ENCODE peak calls at places on chromosomes 1 and 21, in four cellular contexts. S is tibial artery, B is left lung, U is fibroblast of lung. Y is an unnamed sample.

GRCh38 chr1:93450331-93450730 is 2.4 kb downstream of the FNBP1L start:
- DNase-seq in S (no peak), B (no peak), U (no peak), Y (no peak)

GRCh38 chr1:202579806-202580205 is 130.4 kb downstream of the SYT2 start:
- DNase-seq in S (no peak), B (no peak), U (peak; percentile 96), Y (no peak)

GRCh38 chr1:204456826-204457361 is 37.7 kb downstream of the PIK3C2B start:
- DNase-seq in S (no peak), B (no peak), U (no peak), Y (no peak)

GRCh38 chr21:25507522-25507921 is 99.8 kb downstream of the MRPL39 start:
- DNase-seq in S (no peak), B (no peak), U (no peak), Y (no peak)

GRCh38 chr1:94418664-94419655 is 771 bp downstream of the ABCD3 start:
- DNase-seq in S (peak; percentile 71), B (peak; percentile 65), U (peak; percentile 48), Y (no peak)

GRCh38 chr1:93257889-93258288 is 77.4 kb downstream of the CCDC18 start:
- DNase-seq in S (no peak), B (no peak), U (no peak), Y (no peak)

GRCh38 chr1:174999216-174999925 is 376 bp upstream of the CACYBP start:
- DNase-seq in S (peak; percentile 99), B (peak; percentile 99), U (peak; percentile 99), Y (peak; percentile 98)

GRCh38 chr1:116942344-116942743 is 32.6 kb downstream of the PTGFRN start:
- DNase-seq in S (no peak), B (no peak), U (no peak), Y (no peak)

GRCh38 chr1:65539272-65540131 is 119.0 kb downstream of the LEPR start:
- DNase-seq in S (no peak), B (no peak), U (no peak), Y (no peak)

GRCh38 chr1:53505401-53505800 is 46.2 kb downstream of the DMRTB1 start:
- DNase-seq in S (no peak), B (no peak), U (no peak), Y (no peak)

GRCh38 chr1:174815036-174815435 is 184.7 kb upstream of the CACYBP start:
- DNase-seq in S (no peak), B (no peak), U (peak; percentile 79), Y (no peak)

GRCh38 chr1:218401896-218402770 is 57.0 kb downstream of the TGFB2 start:
- DNase-seq in S (no peak), B (no peak), U (no peak), Y (no peak)

GRCh38 chr1:6002714-6003501 is 10.7 kb upstream of the NPHP4 start:
- DNase-seq in S (peak; percentile 44), B (peak; percentile 24), U (no peak), Y (peak; percentile 27)

GRCh38 chr1:229567109-229567868 is 8.8 kb upstream of the ABCB10 start:
- DNase-seq in S (no peak), B (no peak), U (no peak), Y (no peak)

GRCh38 chr1:109792056-109792831 is 28.5 kb upstream of the EPS8L3 start:
- DNase-seq in S (peak; percentile 82), B (peak; percentile 81), U (peak; percentile 94), Y (peak; percentile 49)

GRCh38 chr1:92277105-92277504 is 21.7 kb downstream of the GLMN start:
- DNase-seq in S (no peak), B (no peak), U (peak; percentile 66), Y (no peak)

GRCh38 chr1:168801032-168801745 is 72.2 kb upstream of the DPT start:
- DNase-seq in S (no peak), B (no peak), U (peak; percentile 15), Y (no peak)

GRCh38 chr1:8077120-8077573 is 51.0 kb upstream of the ERRFI1 start:
- DNase-seq in S (peak; percentile 82), B (peak; percentile 79), U (peak; percentile 99), Y (no peak)

GRCh38 chr1:113021430-113022085 is 51.4 kb upstream of the LRIG2 start:
- DNase-seq in S (no peak), B (no peak), U (no peak), Y (no peak)

GRCh38 chr1:23648576-23648975 is 43.0 kb upstream of the RPL11 start:
- DNase-seq in S (no peak), B (no peak), U (no peak), Y (no peak)

GRCh38 chr1:226781937-226782609 is 43.0 kb upstream of the ITPKB start:
- DNase-seq in S (no peak), B (no peak), U (no peak), Y (no peak)

GRCh38 chr1:2946999-2947650 is 74.1 kb upstream of the ACTRT2 start:
- DNase-seq in S (peak; percentile 48), B (no peak), U (no peak), Y (peak; percentile 36)

GRCh38 chr1:167145965-167146364 is 52.1 kb downstream of the STYXL2 start:
- DNase-seq in S (no peak), B (no peak), U (no peak), Y (no peak)

GRCh38 chr1:26041401-26041800 is 4.5 kb downstream of the SLC30A2 start:
- DNase-seq in S (no peak), B (no peak), U (no peak), Y (no peak)

GRCh38 chr1:167997037-167997575 is 60.2 kb upstream of the MPC2 start:
- DNase-seq in S (no peak), B (no peak), U (no peak), Y (no peak)

GRCh38 chr1:71339238-71339637 is 258.4 kb upstream of the ZRANB2 start:
- DNase-seq in S (no peak), B (no peak), U (no peak), Y (no peak)

GRCh38 chr1:211893260-211893659 is 62.7 kb upstream of the LPGAT1 start:
- DNase-seq in S (no peak), B (no peak), U (no peak), Y (no peak)

GRCh38 chr1:202238914-202239313 is 45.3 kb downstream of the LGR6 start:
- DNase-seq in S (no peak), B (no peak), U (no peak), Y (no peak)

GRCh38 chr1:234933475-234933874 is 195.2 kb downstream of the TOMM20 start:
- DNase-seq in S (peak; percentile 86), B (peak; percentile 81), U (peak; percentile 74), Y (no peak)

GRCh38 chr1:56780128-56780750 is 39.0 kb downstream of the FYB2 start:
- DNase-seq in S (no peak), B (no peak), U (no peak), Y (no peak)

GRCh38 chr1:35558374-35559316 is 1.0 kb downstream of the NCDN start:
- DNase-seq in S (no peak), B (no peak), U (no peak), Y (no peak)

GRCh38 chr1:204460346-204460745 is 34.3 kb downstream of the PIK3C2B start:
- DNase-seq in S (no peak), B (no peak), U (no peak), Y (no peak)

GRCh38 chr1:190858140-190858539 is 380.5 kb upstream of the BRINP3 start:
- DNase-seq in S (no peak), B (no peak), U (no peak), Y (no peak)

GRCh38 chr1:242784074-242784473 is 259.6 kb upstream of the PLD5 start:
- DNase-seq in S (no peak), B (no peak), U (no peak), Y (no peak)

GRCh38 chr1:205301220-205301821 is 20.2 kb downstream of the NUAK2 start:
- DNase-seq in S (no peak), B (peak; percentile 93), U (peak; percentile 96), Y (no peak)

GRCh38 chr1:6776895-6777294 is 8.4 kb upstream of the CAMTA1 start:
- DNase-seq in S (no peak), B (no peak), U (no peak), Y (no peak)

GRCh38 chr1:10341062-10341600 is 57.7 kb upstream of the PGD start:
- DNase-seq in S (no peak), B (no peak), U (no peak), Y (no peak)
- H3K27ac ChIP-seq in S (no peak overlapping the region), B (no peak overlapping the region), U (no peak overlapping the region), Y (peak overlapping the region; percentile 90)

GRCh38 chr1:159859757-159860156 is 2.7 kb downstream of the VSIG8 start:
- DNase-seq in S (no peak), B (no peak), U (no peak), Y (no peak)
- H3K4me3 ChIP-seq in S (no peak overlapping the region), B (no peak overlapping the region), U (no peak overlapping the region), Y (no peak overlapping the region)

GRCh38 chr1:18866314-18866713 is 6.9 kb upstream of the TAS1R2 start:
- DNase-seq in S (no peak), B (peak; percentile 68), U (no peak), Y (no peak)
- TF ChIP-seq CTCF in S (no peak), B (no peak), U (no peak), Y (no peak)

GRCh38 chr1:156385534-156386031 is 16.6 kb downstream of the RHBG start:
- DNase-seq in S (no peak), B (peak; percentile 46), U (peak; percentile 52), Y (peak; percentile 87)
- H3K27ac ChIP-seq in S (no peak overlapping the region), B (no peak overlapping the region), U (no peak overlapping the region), Y (peak overlapping the region; percentile 92)

GRCh38 chr1:9269078-9269501 is 23.6 kb upstream of the SPSB1 start:
- DNase-seq in S (no peak), B (no peak), U (no peak), Y (no peak)
- H3K4me3 ChIP-seq in S (no peak overlapping the region), B (no peak overlapping the region), U (no peak overlapping the region), Y (no peak overlapping the region)

GRCh38 chr1:172041689-172042088 is 200.4 kb downstream of the DNM3 start:
- DNase-seq in S (no peak), B (no peak), U (peak; percentile 46), Y (no peak)
- TF ChIP-seq CTCF in S (peak; percentile 53), B (no peak), U (peak; percentile 39), Y (no peak)